ENCODE peak calls at places on chromosomes 2 and 18, in four cellular contexts. K is GM13977; D is CD4-positive, alpha-beta memory T cell; R is activated naive CD4-positive, alpha-beta T cell treated with anti-CD3 and anti-CD28 coated beads for 36 hours. B is an unnamed sample.

GRCh38 chr2:207516206-207516605 is 13.6 kb upstream of the CREB1 start:
- DNase-seq in K (no peak), D (no peak), R (no peak), B (no peak)

GRCh38 chr2:72148391-72148974 is 821 bp upstream of the CYP26B1 start:
- DNase-seq in K (peak), D (no peak), R (no peak), B (no peak)

GRCh38 chr2:73970850-73971471 is 13.7 kb upstream of the TET3 start:
- DNase-seq in K (peak), D (peak), R (peak), B (peak)

GRCh38 chr2:2107140-2107539 is 223.9 kb downstream of the MYT1L start:
- DNase-seq in K (no peak), D (no peak), R (no peak), B (no peak)

GRCh38 chr2:46865181-46865970 is 50.2 kb downstream of the MCFD2 start:
- DNase-seq in K (no peak), D (no peak), R (no peak), B (no peak)

GRCh38 chr2:88067598-88067997 is at the start of gene SMYD1:
- DNase-seq in K (no peak), D (no peak), R (no peak), B (no peak)

GRCh38 chr2:88307817-88308216 is 137.7 kb downstream of the THNSL2 start:
- DNase-seq in K (peak), D (no peak), R (peak), B (peak)

GRCh38 chr2:165114345-165114943 is 89.4 kb downstream of the SCN3A start:
- DNase-seq in K (no peak), D (no peak), R (no peak), B (no peak)

GRCh38 chr2:72330673-72331072 is 183.0 kb upstream of the CYP26B1 start:
- DNase-seq in K (no peak), D (no peak), R (no peak), B (no peak)

GRCh38 chr2:109017017-109017416 is 28.0 kb upstream of the EDAR start:
- DNase-seq in K (no peak), D (no peak), R (no peak), B (no peak)

GRCh38 chr2:180790891-180791290 is 189.5 kb upstream of the UBE2E3 start:
- DNase-seq in K (no peak), D (no peak), R (no peak), B (no peak)

GRCh38 chr18:23585007-23585871 is 1.1 kb downstream of the NPC1 start:
- DNase-seq in K (peak), D (peak), R (peak), B (peak)

GRCh38 chr18:80023173-80023572 is 11.1 kb upstream of the RBFA start:
- DNase-seq in K (no peak), D (no peak), R (peak), B (peak)

GRCh38 chr2:55550368-55551102 is 31.0 kb downstream of the CFAP36 start:
- DNase-seq in K (no peak), D (no peak), R (no peak), B (no peak)

GRCh38 chr2:214057986-214058385 is 352.9 kb upstream of the VWC2L start:
- DNase-seq in K (no peak), D (no peak), R (no peak), B (no peak)

GRCh38 chr2:236659758-236660150 is 90.1 kb downstream of the ACKR3 start:
- DNase-seq in K (no peak), D (no peak), R (no peak), B (no peak)

GRCh38 chr2:64488050-64488974 is 34.4 kb downstream of the LGALSL start:
- DNase-seq in K (peak), D (peak), R (peak), B (peak)

GRCh38 chr2:240725266-240726060 is 33.8 kb downstream of the AQP12A start:
- DNase-seq in K (no peak), D (no peak), R (no peak), B (no peak)

GRCh38 chr2:240434728-240435456 is 571 bp upstream of the GPC1 start:
- DNase-seq in K (peak), D (peak), R (peak), B (no peak)

GRCh38 chr2:187985923-187986322 is 305.8 kb upstream of the GULP1 start:
- DNase-seq in K (no peak), D (no peak), R (no peak), B (no peak)

GRCh38 chr2:144322379-144322778 is 197.5 kb downstream of the ZEB2 start:
- DNase-seq in K (no peak), D (no peak), R (no peak), B (no peak)

GRCh38 chr2:128787616-128788015 is 468.9 kb upstream of the HS6ST1 start:
- DNase-seq in K (no peak), D (no peak), R (no peak), B (no peak)

GRCh38 chr2:205972113-205972512 is 113.9 kb downstream of the INO80D start:
- DNase-seq in K (no peak), D (no peak), R (no peak), B (no peak)

GRCh38 chr2:236628981-236629605 is 59.5 kb downstream of the ACKR3 start:
- DNase-seq in K (no peak), D (no peak), R (no peak), B (no peak)

GRCh38 chr2:47232738-47233415 is 77.8 kb upstream of the STPG4 start:
- DNase-seq in K (no peak), D (no peak), R (no peak), B (no peak)